ENCODE peak calls at places on chromosome 6, in nine cellular contexts. One of them, this sample, is unnamed. For H3K36me3, the result is how much of the 10 kb centered on the place peaks cover.

GRCh38 chr6:12163149-12163548 is 127.0 kb upstream of the EDN1 start:
- DNase-seq in astrocyte: no peak
- DNase-seq in BE2C: no peak
- DNase-seq in tibial nerve: no peak
- DNase-seq in heart right ventricle: no peak
- DNase-seq in hepatocyte: no peak
- DNase-seq in IMR-90: no peak
- DNase-seq in endothelial cell of umbilical vein: no peak
- DNase-seq in body of pancreas: no peak
- DNase-seq in this sample: no peak

GRCh38 chr6:29926795-29927427 is 15.4 kb upstream of the HLA-A start:
- DNase-seq in astrocyte: no peak
- DNase-seq in BE2C: no peak
- DNase-seq in tibial nerve: peak
- DNase-seq in heart right ventricle: peak
- DNase-seq in hepatocyte: peak
- DNase-seq in IMR-90: peak
- DNase-seq in endothelial cell of umbilical vein: peak
- DNase-seq in body of pancreas: peak
- DNase-seq in this sample: no peak

GRCh38 chr6:170186909-170187668 is 103.8 kb downstream of the DLL1 start:
- DNase-seq in astrocyte: no peak
- DNase-seq in BE2C: no peak
- DNase-seq in tibial nerve: peak
- DNase-seq in heart right ventricle: no peak
- DNase-seq in hepatocyte: no peak
- DNase-seq in IMR-90: no peak
- DNase-seq in endothelial cell of umbilical vein: no peak
- DNase-seq in body of pancreas: no peak
- DNase-seq in this sample: no peak

GRCh38 chr6:20038385-20038784 is 173.9 kb downstream of the MBOAT1 start:
- DNase-seq in astrocyte: no peak
- DNase-seq in BE2C: no peak
- DNase-seq in tibial nerve: no peak
- DNase-seq in heart right ventricle: no peak
- DNase-seq in hepatocyte: no peak
- DNase-seq in IMR-90: no peak
- DNase-seq in endothelial cell of umbilical vein: no peak
- DNase-seq in body of pancreas: no peak
- DNase-seq in this sample: no peak

GRCh38 chr6:47034421-47034820 is 7.7 kb downstream of the ADGRF1 start:
- DNase-seq in astrocyte: peak
- DNase-seq in BE2C: no peak
- DNase-seq in tibial nerve: no peak
- DNase-seq in heart right ventricle: no peak
- DNase-seq in hepatocyte: no peak
- DNase-seq in IMR-90: no peak
- DNase-seq in endothelial cell of umbilical vein: no peak
- DNase-seq in body of pancreas: no peak
- DNase-seq in this sample: no peak

GRCh38 chr6:1971612-1972011 is 273.8 kb downstream of the GMDS start:
- DNase-seq in astrocyte: no peak
- DNase-seq in BE2C: no peak
- DNase-seq in tibial nerve: no peak
- DNase-seq in heart right ventricle: no peak
- DNase-seq in hepatocyte: no peak
- DNase-seq in IMR-90: peak
- DNase-seq in endothelial cell of umbilical vein: no peak
- DNase-seq in body of pancreas: no peak
- DNase-seq in this sample: no peak

GRCh38 chr6:169093770-169094553 is 159.7 kb downstream of the THBS2 start:
- DNase-seq in astrocyte: no peak
- DNase-seq in BE2C: no peak
- DNase-seq in tibial nerve: no peak
- DNase-seq in heart right ventricle: no peak
- DNase-seq in hepatocyte: no peak
- DNase-seq in IMR-90: no peak
- DNase-seq in endothelial cell of umbilical vein: no peak
- DNase-seq in body of pancreas: no peak
- DNase-seq in this sample: no peak

GRCh38 chr6:75130784-75131183 is 75.1 kb downstream of the COL12A1 start:
- DNase-seq in astrocyte: peak
- DNase-seq in BE2C: no peak
- DNase-seq in tibial nerve: no peak
- DNase-seq in heart right ventricle: no peak
- DNase-seq in hepatocyte: no peak
- DNase-seq in IMR-90: peak
- DNase-seq in endothelial cell of umbilical vein: no peak
- DNase-seq in body of pancreas: no peak
- DNase-seq in this sample: no peak

GRCh38 chr6:35052694-35053565 is 88.2 kb downstream of the TCP11 start:
- DNase-seq in astrocyte: no peak
- DNase-seq in BE2C: no peak
- DNase-seq in tibial nerve: peak
- DNase-seq in heart right ventricle: no peak
- DNase-seq in hepatocyte: peak
- DNase-seq in IMR-90: peak
- DNase-seq in endothelial cell of umbilical vein: peak
- DNase-seq in body of pancreas: no peak
- DNase-seq in this sample: no peak

GRCh38 chr6:48542191-48542590 is 431.2 kb upstream of the PTCHD4 start:
- DNase-seq in astrocyte: no peak
- DNase-seq in BE2C: no peak
- DNase-seq in tibial nerve: no peak
- DNase-seq in heart right ventricle: no peak
- DNase-seq in hepatocyte: peak
- DNase-seq in IMR-90: no peak
- DNase-seq in endothelial cell of umbilical vein: no peak
- DNase-seq in body of pancreas: no peak
- DNase-seq in this sample: no peak

GRCh38 chr6:118780728-118781127 is 113.2 kb upstream of the ASF1A start:
- DNase-seq in astrocyte: no peak
- DNase-seq in BE2C: no peak
- DNase-seq in tibial nerve: no peak
- DNase-seq in heart right ventricle: no peak
- DNase-seq in hepatocyte: no peak
- DNase-seq in IMR-90: no peak
- DNase-seq in endothelial cell of umbilical vein: no peak
- DNase-seq in body of pancreas: no peak
- DNase-seq in this sample: no peak

GRCh38 chr6:35948725-35949124 is 27.8 kb upstream of the SRPK1 start:
- DNase-seq in astrocyte: no peak
- DNase-seq in BE2C: peak
- DNase-seq in tibial nerve: no peak
- DNase-seq in heart right ventricle: no peak
- DNase-seq in hepatocyte: no peak
- DNase-seq in IMR-90: peak
- DNase-seq in endothelial cell of umbilical vein: peak
- DNase-seq in body of pancreas: no peak
- DNase-seq in this sample: no peak

GRCh38 chr6:5302220-5302946 is 41.1 kb downstream of the FARS2 start:
- DNase-seq in astrocyte: no peak
- DNase-seq in BE2C: peak
- DNase-seq in tibial nerve: no peak
- DNase-seq in heart right ventricle: no peak
- DNase-seq in hepatocyte: no peak
- DNase-seq in IMR-90: peak
- DNase-seq in endothelial cell of umbilical vein: no peak
- DNase-seq in body of pancreas: no peak
- DNase-seq in this sample: no peak

GRCh38 chr6:137341721-137342195 is 122.6 kb upstream of the IFNGR1 start:
- DNase-seq in astrocyte: no peak
- DNase-seq in BE2C: peak
- DNase-seq in tibial nerve: no peak
- DNase-seq in heart right ventricle: peak
- DNase-seq in hepatocyte: no peak
- DNase-seq in IMR-90: no peak
- DNase-seq in endothelial cell of umbilical vein: no peak
- DNase-seq in body of pancreas: peak
- DNase-seq in this sample: no peak

GRCh38 chr6:137339929-137340559 is 120.9 kb upstream of the IFNGR1 start:
- DNase-seq in astrocyte: peak
- DNase-seq in BE2C: no peak
- DNase-seq in tibial nerve: no peak
- DNase-seq in heart right ventricle: no peak
- DNase-seq in hepatocyte: no peak
- DNase-seq in IMR-90: no peak
- DNase-seq in endothelial cell of umbilical vein: no peak
- DNase-seq in body of pancreas: no peak
- DNase-seq in this sample: no peak

DNA sequence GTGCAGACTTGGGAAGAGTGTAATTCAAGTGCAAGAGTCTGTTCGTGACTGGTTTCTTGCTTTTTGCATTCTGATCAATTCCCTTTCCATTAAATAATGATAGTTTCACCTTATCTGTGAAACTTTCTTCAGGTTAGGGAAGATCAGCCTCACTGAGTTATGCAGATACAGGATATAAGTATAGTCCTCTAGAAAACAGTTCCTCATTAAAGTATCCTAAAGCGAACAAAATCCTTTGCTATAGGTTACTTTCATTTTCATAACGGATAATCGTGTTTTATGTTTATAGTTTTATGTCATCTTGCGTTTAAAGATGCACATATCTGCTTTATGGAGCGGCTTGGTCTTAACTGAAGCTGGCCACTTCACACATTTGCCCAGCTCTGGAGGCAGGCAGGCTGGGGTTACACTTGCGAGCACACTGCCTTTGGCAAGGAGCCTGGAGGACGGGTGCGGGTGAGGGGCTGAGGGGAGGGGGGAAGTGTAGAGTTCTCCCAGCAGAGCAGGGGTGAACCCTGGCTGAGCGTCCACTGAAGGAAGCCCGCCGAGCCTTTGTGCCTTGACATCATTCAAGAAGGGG is 123.5 kb upstream of the IFNGR1 start:
- DNase-seq in astrocyte: no peak
- DNase-seq in BE2C: peak
- DNase-seq in tibial nerve: no peak
- DNase-seq in heart right ventricle: no peak
- DNase-seq in hepatocyte: no peak
- DNase-seq in IMR-90: no peak
- DNase-seq in endothelial cell of umbilical vein: no peak
- DNase-seq in body of pancreas: no peak
- DNase-seq in this sample: no peak
- H3K4me3 ChIP-seq in astrocyte: no peak
- H3K4me3 ChIP-seq in BE2C: peak
- H3K4me3 ChIP-seq in tibial nerve: peak
- H3K4me3 ChIP-seq in heart right ventricle: peak
- H3K4me3 ChIP-seq in hepatocyte: no peak
- H3K4me3 ChIP-seq in IMR-90: peak
- H3K4me3 ChIP-seq in endothelial cell of umbilical vein: no peak
- H3K4me3 ChIP-seq in body of pancreas: no peak
- H3K4me3 ChIP-seq in this sample: no peak

GRCh38 chr6:160058603-160059215 is 62.9 kb upstream of the SLC22A1 start:
- DNase-seq in astrocyte: no peak
- DNase-seq in BE2C: no peak
- DNase-seq in tibial nerve: no peak
- DNase-seq in heart right ventricle: no peak
- DNase-seq in hepatocyte: no peak
- DNase-seq in IMR-90: no peak
- DNase-seq in endothelial cell of umbilical vein: no peak
- DNase-seq in body of pancreas: no peak
- DNase-seq in this sample: no peak
- H3K36me3 ChIP-seq in astrocyte: half or more
- H3K36me3 ChIP-seq in BE2C: under half
- H3K36me3 ChIP-seq in tibial nerve: under half
- H3K36me3 ChIP-seq in heart right ventricle: half or more
- H3K36me3 ChIP-seq in hepatocyte: under half
- H3K36me3 ChIP-seq in IMR-90: half or more
- H3K36me3 ChIP-seq in endothelial cell of umbilical vein: under half
- H3K36me3 ChIP-seq in body of pancreas: under half
- H3K36me3 ChIP-seq in this sample: under half

DNA sequence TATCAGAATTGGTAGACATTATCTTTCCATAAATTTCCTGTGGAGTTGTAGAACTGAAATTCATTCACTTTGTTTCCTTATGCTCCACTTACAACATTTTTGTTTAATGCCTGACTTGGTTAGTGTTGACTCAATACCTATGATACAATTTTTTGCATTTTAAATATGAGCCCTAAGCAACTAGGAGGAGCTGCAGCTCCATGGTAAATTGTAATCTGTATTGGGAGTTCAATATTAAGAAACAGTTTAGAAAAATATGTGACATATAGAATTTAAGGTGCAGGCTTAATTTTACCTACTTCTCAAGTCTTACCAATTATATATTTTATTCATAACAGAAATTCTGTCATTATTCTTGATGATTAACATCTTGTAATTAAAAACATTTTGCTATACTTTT is 868.3 kb downstream of the EYS start:
- DNase-seq in astrocyte: no peak
- DNase-seq in BE2C: no peak
- DNase-seq in tibial nerve: no peak
- DNase-seq in heart right ventricle: no peak
- DNase-seq in hepatocyte: no peak
- DNase-seq in IMR-90: no peak
- DNase-seq in endothelial cell of umbilical vein: peak
- DNase-seq in body of pancreas: no peak
- DNase-seq in this sample: no peak
- TF ChIP-seq CTCF in astrocyte: no peak
- TF ChIP-seq CTCF in BE2C: peak
- TF ChIP-seq CTCF in tibial nerve: no peak
- TF ChIP-seq CTCF in heart right ventricle: no peak
- TF ChIP-seq CTCF in hepatocyte: peak
- TF ChIP-seq CTCF in IMR-90: peak
- TF ChIP-seq CTCF in endothelial cell of umbilical vein: no peak
- TF ChIP-seq CTCF in body of pancreas: peak
- TF ChIP-seq CTCF in this sample: no peak

GRCh38 chr6:28589234-28589951 is 63.7 kb downstream of the GPX5 start:
- DNase-seq in astrocyte: peak
- DNase-seq in BE2C: peak
- DNase-seq in tibial nerve: peak
- DNase-seq in heart right ventricle: no peak
- DNase-seq in hepatocyte: peak
- DNase-seq in IMR-90: peak
- DNase-seq in endothelial cell of umbilical vein: peak
- DNase-seq in body of pancreas: peak
- DNase-seq in this sample: peak

GRCh38 chr6:28586273-28586672 is 60.6 kb downstream of the GPX5 start:
- DNase-seq in astrocyte: no peak
- DNase-seq in BE2C: no peak
- DNase-seq in tibial nerve: no peak
- DNase-seq in heart right ventricle: no peak
- DNase-seq in hepatocyte: peak
- DNase-seq in IMR-90: no peak
- DNase-seq in endothelial cell of umbilical vein: no peak
- DNase-seq in body of pancreas: no peak
- DNase-seq in this sample: no peak

GRCh38 chr6:28585335-28585734 is 59.7 kb downstream of the GPX5 start:
- DNase-seq in astrocyte: peak
- DNase-seq in BE2C: no peak
- DNase-seq in tibial nerve: no peak
- DNase-seq in heart right ventricle: no peak
- DNase-seq in hepatocyte: peak
- DNase-seq in IMR-90: peak
- DNase-seq in endothelial cell of umbilical vein: no peak
- DNase-seq in body of pancreas: no peak
- DNase-seq in this sample: no peak

GRCh38 chr6:28587746-28588075 is 62.0 kb downstream of the GPX5 start:
- DNase-seq in astrocyte: peak
- DNase-seq in BE2C: no peak
- DNase-seq in tibial nerve: no peak
- DNase-seq in heart right ventricle: no peak
- DNase-seq in hepatocyte: peak
- DNase-seq in IMR-90: no peak
- DNase-seq in endothelial cell of umbilical vein: no peak
- DNase-seq in body of pancreas: no peak
- DNase-seq in this sample: no peak

GRCh38 chr6:28587011-28587745 is 61.5 kb downstream of the GPX5 start:
- DNase-seq in astrocyte: peak
- DNase-seq in BE2C: peak
- DNase-seq in tibial nerve: no peak
- DNase-seq in heart right ventricle: peak
- DNase-seq in hepatocyte: peak
- DNase-seq in IMR-90: no peak
- DNase-seq in endothelial cell of umbilical vein: no peak
- DNase-seq in body of pancreas: peak
- DNase-seq in this sample: peak
- H3K4me3 ChIP-seq in astrocyte: peak
- H3K4me3 ChIP-seq in BE2C: peak
- H3K4me3 ChIP-seq in tibial nerve: peak
- H3K4me3 ChIP-seq in heart right ventricle: peak
- H3K4me3 ChIP-seq in hepatocyte: peak
- H3K4me3 ChIP-seq in IMR-90: peak
- H3K4me3 ChIP-seq in endothelial cell of umbilical vein: peak
- H3K4me3 ChIP-seq in body of pancreas: peak
- H3K4me3 ChIP-seq in this sample: peak